ENCODE peak calls at places on chromosomes 16 and 17, in five cellular contexts. One of them, this sample, is unnamed. For H3K27me3, the result is how much of the 10 kb centered on the place peaks cover.

GRCh38 chr16:70687671-70688265 is 1.9 kb upstream of the MTSS2 start:
- DNase-seq in brain microvascular endothelial cell: no peak
- DNase-seq in GM06990: no peak
- DNase-seq in thyroid gland: no peak
- DNase-seq in GM23338: no peak
- DNase-seq in this sample: peak

GRCh38 chr17:72587156-72587555 is 466.3 kb downstream of the SOX9 start:
- DNase-seq in brain microvascular endothelial cell: peak
- DNase-seq in GM06990: no peak
- DNase-seq in thyroid gland: no peak
- DNase-seq in GM23338: no peak
- DNase-seq in this sample: no peak

GRCh38 chr16:82924075-82924854 is 297.5 kb downstream of the CDH13 start:
- DNase-seq in brain microvascular endothelial cell: no peak
- DNase-seq in GM06990: no peak
- DNase-seq in thyroid gland: no peak
- DNase-seq in GM23338: no peak
- DNase-seq in this sample: no peak

GRCh38 chr16:55557186-55557585 is 9.3 kb upstream of the CAPNS2 start:
- DNase-seq in brain microvascular endothelial cell: no peak
- DNase-seq in GM06990: no peak
- DNase-seq in thyroid gland: no peak
- DNase-seq in GM23338: no peak
- DNase-seq in this sample: no peak

GRCh38 chr16:82585675-82586074 is 41.1 kb upstream of the CDH13 start:
- DNase-seq in brain microvascular endothelial cell: peak
- DNase-seq in GM06990: no peak
- DNase-seq in thyroid gland: no peak
- DNase-seq in GM23338: no peak
- DNase-seq in this sample: no peak

GRCh38 chr17:27848941-27849340 is 44.2 kb downstream of the LYRM9 start:
- DNase-seq in brain microvascular endothelial cell: no peak
- DNase-seq in GM06990: no peak
- DNase-seq in thyroid gland: no peak
- DNase-seq in GM23338: no peak
- DNase-seq in this sample: no peak

GRCh38 chr17:5019475-5019956 is 15.7 kb downstream of the SLC52A1 start:
- DNase-seq in brain microvascular endothelial cell: no peak
- DNase-seq in GM06990: no peak
- DNase-seq in thyroid gland: no peak
- DNase-seq in GM23338: peak
- DNase-seq in this sample: no peak

GRCh38 chr17:56891751-56892150 is 22.1 kb downstream of the TRIM25 start:
- DNase-seq in brain microvascular endothelial cell: no peak
- DNase-seq in GM06990: peak
- DNase-seq in thyroid gland: peak
- DNase-seq in GM23338: peak
- DNase-seq in this sample: peak

GRCh38 chr17:9520649-9521435 is 54.8 kb downstream of the STX8 start:
- DNase-seq in brain microvascular endothelial cell: no peak
- DNase-seq in GM06990: no peak
- DNase-seq in thyroid gland: no peak
- DNase-seq in GM23338: no peak
- DNase-seq in this sample: no peak

GRCh38 chr17:11921296-11921695 is 76.0 kb downstream of the ZNF18 start:
- DNase-seq in brain microvascular endothelial cell: no peak
- DNase-seq in GM06990: no peak
- DNase-seq in thyroid gland: no peak
- DNase-seq in GM23338: no peak
- DNase-seq in this sample: no peak

GRCh38 chr17:48749621-48750553 is 21.3 kb upstream of the HOXB13 start:
- DNase-seq in brain microvascular endothelial cell: no peak
- DNase-seq in GM06990: no peak
- DNase-seq in thyroid gland: no peak
- DNase-seq in GM23338: peak
- DNase-seq in this sample: no peak

GRCh38 chr16:75203667-75204409 is 3.1 kb downstream of the CTRB2 start:
- DNase-seq in brain microvascular endothelial cell: no peak
- DNase-seq in GM06990: no peak
- DNase-seq in thyroid gland: no peak
- DNase-seq in GM23338: no peak
- DNase-seq in this sample: peak

GRCh38 chr16:15933781-15934180 is 15.6 kb upstream of the ABCC1 start:
- DNase-seq in brain microvascular endothelial cell: no peak
- DNase-seq in GM06990: no peak
- DNase-seq in thyroid gland: no peak
- DNase-seq in GM23338: no peak
- DNase-seq in this sample: no peak

GRCh38 chr17:6679241-6679640 is 27.7 kb downstream of the C17orf100 start:
- DNase-seq in brain microvascular endothelial cell: no peak
- DNase-seq in GM06990: no peak
- DNase-seq in thyroid gland: no peak
- DNase-seq in GM23338: no peak
- DNase-seq in this sample: no peak

GRCh38 chr17:45050680-45051059 is 762 bp downstream of the DCAKD start:
- DNase-seq in brain microvascular endothelial cell: no peak
- DNase-seq in GM06990: peak
- DNase-seq in thyroid gland: no peak
- DNase-seq in GM23338: peak
- DNase-seq in this sample: no peak

GRCh38 chr17:6020376-6021010 is 49.7 kb upstream of the WSCD1 start:
- DNase-seq in brain microvascular endothelial cell: no peak
- DNase-seq in GM06990: no peak
- DNase-seq in thyroid gland: no peak
- DNase-seq in GM23338: no peak
- DNase-seq in this sample: no peak

GRCh38 chr17:2412561-2413021 is 11.7 kb upstream of the MNT start:
- DNase-seq in brain microvascular endothelial cell: no peak
- DNase-seq in GM06990: no peak
- DNase-seq in thyroid gland: no peak
- DNase-seq in GM23338: peak
- DNase-seq in this sample: no peak

GRCh38 chr17:66711936-66712335 is 123.0 kb upstream of the CACNG5 start:
- DNase-seq in brain microvascular endothelial cell: no peak
- DNase-seq in GM06990: no peak
- DNase-seq in thyroid gland: peak
- DNase-seq in GM23338: peak
- DNase-seq in this sample: peak

GRCh38 chr17:40331743-40332641 is 23.0 kb downstream of the RARA start:
- DNase-seq in brain microvascular endothelial cell: no peak
- DNase-seq in GM06990: no peak
- DNase-seq in thyroid gland: peak
- DNase-seq in GM23338: no peak
- DNase-seq in this sample: peak

GRCh38 chr17:42121066-42121769 is at the start of gene KAT2A:
- DNase-seq in brain microvascular endothelial cell: peak
- DNase-seq in GM06990: peak
- DNase-seq in thyroid gland: peak
- DNase-seq in GM23338: peak
- DNase-seq in this sample: peak

GRCh38 chr17:27385626-27386025 is 70.6 kb upstream of the KSR1 start:
- DNase-seq in brain microvascular endothelial cell: no peak
- DNase-seq in GM06990: no peak
- DNase-seq in thyroid gland: no peak
- DNase-seq in GM23338: no peak
- DNase-seq in this sample: no peak

GRCh38 chr17:73947281-73947975 is 256.1 kb upstream of the RPL38 start:
- DNase-seq in brain microvascular endothelial cell: no peak
- DNase-seq in GM06990: no peak
- DNase-seq in thyroid gland: no peak
- DNase-seq in GM23338: no peak
- DNase-seq in this sample: peak

GRCh38 chr17:48102700-48103378 is 1.6 kb upstream of the CBX1 start:
- DNase-seq in brain microvascular endothelial cell: no peak
- DNase-seq in GM06990: no peak
- DNase-seq in thyroid gland: no peak
- DNase-seq in GM23338: no peak
- DNase-seq in this sample: no peak

GRCh38 chr16:85459529-85460251 is 153.4 kb upstream of the GSE1 start:
- DNase-seq in brain microvascular endothelial cell: no peak
- DNase-seq in GM06990: no peak
- DNase-seq in thyroid gland: peak
- DNase-seq in GM23338: no peak
- DNase-seq in this sample: no peak

GRCh38 chr17:71919181-71919580 is 201.6 kb upstream of the SOX9 start:
- DNase-seq in brain microvascular endothelial cell: no peak
- DNase-seq in GM06990: no peak
- DNase-seq in thyroid gland: peak
- DNase-seq in GM23338: no peak
- DNase-seq in this sample: no peak

GRCh38 chr17:7413346-7413985 is 5.8 kb downstream of the NLGN2 start:
- DNase-seq in brain microvascular endothelial cell: peak
- DNase-seq in GM06990: no peak
- DNase-seq in thyroid gland: no peak
- DNase-seq in GM23338: no peak
- DNase-seq in this sample: no peak

GRCh38 chr17:66548158-66548557 is 245.7 kb downstream of the PRKCA start:
- DNase-seq in brain microvascular endothelial cell: no peak
- DNase-seq in GM06990: no peak
- DNase-seq in thyroid gland: no peak
- DNase-seq in GM23338: no peak
- DNase-seq in this sample: no peak

GRCh38 chr16:28241924-28242323 is 30.2 kb upstream of the XPO6 start:
- DNase-seq in brain microvascular endothelial cell: no peak
- DNase-seq in GM06990: no peak
- DNase-seq in thyroid gland: no peak
- DNase-seq in GM23338: no peak
- DNase-seq in this sample: no peak

GRCh38 chr16:3364774-3365427 is 9.2 kb downstream of the OR2C1 start:
- DNase-seq in brain microvascular endothelial cell: peak
- DNase-seq in GM06990: peak
- DNase-seq in thyroid gland: peak
- DNase-seq in GM23338: peak
- DNase-seq in this sample: peak

GRCh38 chr17:373616-374225 is 21.1 kb upstream of the RPH3AL start:
- DNase-seq in brain microvascular endothelial cell: no peak
- DNase-seq in GM06990: no peak
- DNase-seq in thyroid gland: no peak
- DNase-seq in GM23338: peak
- DNase-seq in this sample: no peak

GRCh38 chr17:51088287-51088686 is 32.4 kb downstream of the SPAG9 start:
- DNase-seq in brain microvascular endothelial cell: no peak
- DNase-seq in GM06990: no peak
- DNase-seq in thyroid gland: no peak
- DNase-seq in GM23338: no peak
- DNase-seq in this sample: no peak
- H3K27me3 ChIP-seq in brain microvascular endothelial cell: under half
- H3K27me3 ChIP-seq in GM06990: under half
- H3K27me3 ChIP-seq in thyroid gland: under half
- H3K27me3 ChIP-seq in GM23338: under half
- H3K27me3 ChIP-seq in this sample: under half

GRCh38 chr17:31696184-31696602 is 162.9 kb downstream of the COPRS start:
- DNase-seq in brain microvascular endothelial cell: peak
- DNase-seq in GM06990: no peak
- DNase-seq in thyroid gland: peak
- DNase-seq in GM23338: peak
- DNase-seq in this sample: peak
- TF ChIP-seq CTCF in brain microvascular endothelial cell: peak
- TF ChIP-seq CTCF in GM06990: no peak
- TF ChIP-seq CTCF in thyroid gland: peak
- TF ChIP-seq CTCF in GM23338: no peak
- TF ChIP-seq CTCF in this sample: no peak

DNA sequence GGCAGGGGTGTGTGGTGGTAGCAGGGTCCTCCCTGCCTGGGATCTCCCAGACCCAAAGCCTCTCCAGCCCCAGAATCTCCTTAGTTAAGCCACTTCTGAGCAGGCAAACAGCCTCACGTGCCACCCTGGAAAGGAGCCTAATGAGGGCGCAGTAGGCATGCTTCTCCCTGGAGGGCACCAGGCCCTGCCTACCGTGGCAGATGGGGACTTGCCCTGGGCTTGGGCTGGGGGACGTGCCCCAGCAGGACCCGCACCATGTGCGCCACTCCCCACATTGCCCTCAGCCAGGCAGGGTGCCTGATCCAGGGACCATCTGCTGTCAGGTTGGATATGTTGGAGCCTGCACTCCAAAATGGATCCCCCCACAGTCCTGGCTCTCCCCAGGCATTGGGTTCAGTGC is 14.2 kb downstream of the FAM83G start:
- DNase-seq in brain microvascular endothelial cell: no peak
- DNase-seq in GM06990: no peak
- DNase-seq in thyroid gland: no peak
- DNase-seq in GM23338: no peak
- DNase-seq in this sample: peak
- H3K27me3 ChIP-seq in brain microvascular endothelial cell: under half
- H3K27me3 ChIP-seq in GM06990: under half
- H3K27me3 ChIP-seq in thyroid gland: under half
- H3K27me3 ChIP-seq in GM23338: under half
- H3K27me3 ChIP-seq in this sample: under half

GRCh38 chr16:48525201-48526057 is 84.6 kb downstream of the N4BP1 start:
- DNase-seq in brain microvascular endothelial cell: no peak
- DNase-seq in GM06990: no peak
- DNase-seq in thyroid gland: no peak
- DNase-seq in GM23338: no peak
- DNase-seq in this sample: no peak

GRCh38 chr16:48523415-48524204 is 86.4 kb downstream of the N4BP1 start:
- DNase-seq in brain microvascular endothelial cell: no peak
- DNase-seq in GM06990: no peak
- DNase-seq in thyroid gland: no peak
- DNase-seq in GM23338: no peak
- DNase-seq in this sample: no peak

GRCh38 chr16:48526958-48527331 is 83.0 kb downstream of the N4BP1 start:
- DNase-seq in brain microvascular endothelial cell: no peak
- DNase-seq in GM06990: no peak
- DNase-seq in thyroid gland: no peak
- DNase-seq in GM23338: no peak
- DNase-seq in this sample: no peak

GRCh38 chr16:48524348-48525200 is 85.4 kb downstream of the N4BP1 start:
- DNase-seq in brain microvascular endothelial cell: no peak
- DNase-seq in GM06990: no peak
- DNase-seq in thyroid gland: no peak
- DNase-seq in GM23338: no peak
- DNase-seq in this sample: no peak

DNA sequence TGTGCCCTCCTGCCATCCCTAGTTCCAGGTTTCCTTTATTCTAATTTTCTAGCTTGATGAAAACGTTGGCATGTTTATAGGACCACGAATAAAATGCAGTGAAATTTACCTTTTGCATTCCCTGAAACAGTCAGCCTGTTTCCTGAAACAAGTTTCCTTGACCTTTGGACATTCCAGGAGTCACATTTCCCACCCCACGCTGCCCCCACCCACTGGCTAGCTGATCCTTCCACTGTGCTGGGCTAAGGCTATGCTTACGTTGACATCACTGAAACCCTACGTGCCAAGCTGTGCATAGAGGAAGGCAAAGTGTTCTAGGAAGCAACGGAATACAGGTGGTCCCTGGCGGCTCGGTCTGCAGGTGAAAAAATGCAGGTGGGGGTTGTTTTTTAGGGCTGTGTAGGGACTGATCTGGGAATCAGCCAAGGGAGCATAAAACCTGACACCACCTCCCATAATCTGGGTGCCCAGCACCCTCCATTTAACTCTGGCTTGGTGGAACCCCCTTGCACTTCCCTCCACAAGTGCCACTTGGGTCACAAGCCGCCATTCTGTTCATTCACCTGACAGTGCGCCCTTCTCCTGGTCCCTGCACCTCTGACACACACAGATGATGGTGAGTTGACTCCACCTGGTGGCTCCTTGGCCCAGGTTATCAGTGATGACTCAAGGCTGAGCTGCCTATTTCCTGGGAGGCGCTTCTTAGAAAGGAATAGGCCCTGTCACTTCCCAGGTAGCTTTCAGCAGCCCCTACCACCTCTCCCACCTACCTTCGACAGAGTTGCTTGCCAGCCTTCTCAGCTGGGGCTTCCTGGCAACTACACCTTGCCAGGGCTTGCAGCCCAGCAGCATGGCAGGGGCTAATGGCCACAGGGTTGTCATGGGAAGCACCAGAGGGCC is 83.7 kb downstream of the N4BP1 start:
- DNase-seq in brain microvascular endothelial cell: no peak
- DNase-seq in GM06990: no peak
- DNase-seq in thyroid gland: peak
- DNase-seq in GM23338: peak
- DNase-seq in this sample: no peak
- TF ChIP-seq CTCF in brain microvascular endothelial cell: peak
- TF ChIP-seq CTCF in GM06990: peak
- TF ChIP-seq CTCF in thyroid gland: peak
- TF ChIP-seq CTCF in GM23338: peak
- TF ChIP-seq CTCF in this sample: no peak